ENCODE peak calls at places on chromosome 10, in six cellular contexts. P, E, S, M, O and T are unnamed samples.
A peak's percentile ranks its signal among the peaks of the same experiment; 100 is the strongest.

GRCh38 chr10:128465697-128466096 is 339.5 kb upstream of the MKI67 start:
- DNase-seq in P (no peak), E (no peak), S (no peak), M (no peak), O (no peak), T (no peak)

GRCh38 chr10:9222917-9223316 is 1168.4 kb downstream of the GATA3 start:
- DNase-seq in P (no peak), E (no peak), S (no peak), M (no peak), O (no peak), T (no peak)

GRCh38 chr10:129949411-129950335 is 14.4 kb downstream of the EBF3 start:
- DNase-seq in P (no peak), E (no peak), S (no peak), M (peak; percentile 68), O (no peak), T (no peak)

GRCh38 chr10:16030562-16030961 is 170.3 kb upstream of the MINDY3 start:
- DNase-seq in P (no peak), E (no peak), S (no peak), M (no peak), O (no peak), T (no peak)

GRCh38 chr10:6713120-6713519 is 133.0 kb upstream of the PRKCQ start:
- DNase-seq in P (no peak), E (no peak), S (no peak), M (no peak), O (no peak), T (no peak)

GRCh38 chr10:78905940-78906308 is 162.8 kb upstream of the ZMIZ1 start:
- DNase-seq in P (peak; percentile 28), E (no peak), S (no peak), M (peak; percentile 28), O (no peak), T (no peak)

GRCh38 chr10:100184426-100185219 is 1.2 kb downstream of the ERLIN1 start:
- DNase-seq in P (no peak), E (no peak), S (no peak), M (no peak), O (no peak), T (no peak)

GRCh38 chr10:99658622-99659030 is 683 bp upstream of the ENTPD7 start:
- DNase-seq in P (no peak), E (peak; percentile 3), S (no peak), M (peak; percentile 73), O (peak; percentile 60), T (peak; percentile 62)

GRCh38 chr10:17586741-17587720 is 30.1 kb downstream of the HACD1 start:
- DNase-seq in P (no peak), E (no peak), S (peak; percentile 6), M (no peak), O (no peak), T (no peak)

GRCh38 chr10:27223964-27224363 is 16.6 kb downstream of the ACBD5 start:
- DNase-seq in P (peak; percentile 15), E (peak; percentile 25), S (peak; percentile 53), M (no peak), O (peak; percentile 39), T (peak; percentile 51)

GRCh38 chr10:60777696-60778213 is 523 bp upstream of the CDK1 start:
- DNase-seq in P (no peak), E (no peak), S (no peak), M (no peak), O (no peak), T (no peak)

GRCh38 chr10:86376403-86376802 is 9.8 kb upstream of the GRID1 start:
- DNase-seq in P (no peak), E (no peak), S (no peak), M (no peak), O (no peak), T (no peak)

GRCh38 chr10:44995914-44996633 is 4.6 kb upstream of the ZNF22 start:
- DNase-seq in P (peak; percentile 36), E (no peak), S (no peak), M (no peak), O (peak; percentile 32), T (peak; percentile 66)

GRCh38 chr10:57320416-57320815 is 947.3 kb downstream of the IPMK start:
- DNase-seq in P (no peak), E (no peak), S (no peak), M (no peak), O (no peak), T (no peak)

GRCh38 chr10:115949282-115949844 is 323.6 kb downstream of the GFRA1 start:
- DNase-seq in P (no peak), E (no peak), S (no peak), M (no peak), O (no peak), T (no peak)

GRCh38 chr10:115950320-115950719 is 322.7 kb downstream of the GFRA1 start:
- DNase-seq in P (no peak), E (no peak), S (no peak), M (no peak), O (no peak), T (no peak)

GRCh38 chr10:115947104-115947503 is 325.9 kb downstream of the GFRA1 start:
- DNase-seq in P (no peak), E (no peak), S (no peak), M (no peak), O (no peak), T (no peak)

GRCh38 chr10:115945696-115946445 is 327.1 kb downstream of the GFRA1 start:
- DNase-seq in P (no peak), E (no peak), S (no peak), M (no peak), O (no peak), T (no peak)

GRCh38 chr10:115948415-115948814 is 324.6 kb downstream of the GFRA1 start:
- DNase-seq in P (no peak), E (no peak), S (no peak), M (no peak), O (no peak), T (no peak)
- TF ChIP-seq CTCF in P (no peak), E (no peak), S (no peak), M (no peak), O (no peak), T (no peak)

GRCh38 chr10:132746801-132747625 is 38.9 kb downstream of the NKX6-2 start:
- DNase-seq in P (no peak), E (no peak), S (no peak), M (no peak), O (no peak), T (no peak)
- TF ChIP-seq CTCF in P (no peak), E (no peak), S (no peak), M (no peak), O (no peak), T (no peak)

GRCh38 chr10:120505866-120506265 is 48.8 kb downstream of the PLPP4 start:
- DNase-seq in P (no peak), E (no peak), S (no peak), M (no peak), O (no peak), T (no peak)
- TF ChIP-seq CTCF in P (no peak), E (no peak), S (no peak), M (no peak), O (no peak), T (no peak)

GRCh38 chr10:43262902-43263466 is 3.9 kb downstream of the RASGEF1A start:
- DNase-seq in P (no peak), E (no peak), S (no peak), M (no peak), O (no peak), T (no peak)

GRCh38 chr10:43262043-43262901 is 4.6 kb downstream of the RASGEF1A start:
- DNase-seq in P (no peak), E (no peak), S (no peak), M (peak; percentile 54), O (no peak), T (no peak)

GRCh38 chr10:43264324-43264986 is 2.4 kb downstream of the RASGEF1A start:
- DNase-seq in P (no peak), E (no peak), S (no peak), M (peak; percentile 51), O (no peak), T (no peak)

GRCh38 chr10:43264987-43265798 is 1.7 kb downstream of the RASGEF1A start:
- DNase-seq in P (no peak), E (no peak), S (no peak), M (peak; percentile 54), O (no peak), T (no peak)

GRCh38 chr10:43263551-43264323 is 3.1 kb downstream of the RASGEF1A start:
- DNase-seq in P (peak; percentile 29), E (no peak), S (peak; percentile 28), M (no peak), O (no peak), T (no peak)
- TF ChIP-seq CTCF in P (peak; percentile 46), E (no peak), S (peak; percentile 43), M (no peak), O (no peak), T (peak; percentile 41)

GRCh38 chr10:32139223-32140073 is 83.2 kb upstream of the KIF5B start:
- DNase-seq in P (peak; percentile 86), E (no peak), S (peak; percentile 85), M (peak; percentile 94), O (peak; percentile 89), T (peak; percentile 51)
- TF ChIP-seq CTCF in P (no peak), E (no peak), S (no peak), M (no peak), O (no peak), T (no peak)

DNA sequence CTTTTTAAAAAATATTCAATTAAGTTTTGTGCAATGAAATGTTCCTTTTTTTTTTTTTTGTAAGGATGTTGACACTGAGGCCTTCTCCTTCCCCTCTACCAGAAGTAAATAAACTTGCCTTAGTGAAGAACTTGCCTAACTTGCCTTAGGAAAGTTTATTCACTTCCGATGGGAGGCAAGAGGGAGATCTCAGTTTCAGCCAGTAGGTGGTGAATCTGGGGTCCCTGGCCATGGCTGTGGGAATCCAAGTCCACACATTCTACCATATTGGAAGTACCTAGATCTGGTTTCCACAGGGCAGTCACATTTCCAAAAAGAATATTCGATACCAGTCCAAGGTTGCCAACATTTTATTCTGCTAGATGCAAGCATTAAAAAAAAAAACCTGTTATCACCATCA is 270.9 kb downstream of the CCSER2 start:
- DNase-seq in P (no peak), E (no peak), S (no peak), M (no peak), O (no peak), T (no peak)
- TF ChIP-seq CTCF in P (no peak), E (no peak), S (no peak), M (no peak), O (no peak), T (no peak)

GRCh38 chr10:110610308-110610774 is 33.8 kb upstream of the RBM20 start:
- DNase-seq in P (peak; percentile 40), E (peak; percentile 29), S (peak; percentile 61), M (no peak), O (no peak), T (peak; percentile 56)

GRCh38 chr10:110608087-110608486 is 36.0 kb upstream of the RBM20 start:
- DNase-seq in P (no peak), E (no peak), S (no peak), M (no peak), O (no peak), T (no peak)

GRCh38 chr10:110612073-110612472 is 32.1 kb upstream of the RBM20 start:
- DNase-seq in P (no peak), E (no peak), S (no peak), M (no peak), O (no peak), T (no peak)

GRCh38 chr10:110612629-110613028 is 31.5 kb upstream of the RBM20 start:
- DNase-seq in P (no peak), E (no peak), S (no peak), M (no peak), O (no peak), T (no peak)

DNA sequence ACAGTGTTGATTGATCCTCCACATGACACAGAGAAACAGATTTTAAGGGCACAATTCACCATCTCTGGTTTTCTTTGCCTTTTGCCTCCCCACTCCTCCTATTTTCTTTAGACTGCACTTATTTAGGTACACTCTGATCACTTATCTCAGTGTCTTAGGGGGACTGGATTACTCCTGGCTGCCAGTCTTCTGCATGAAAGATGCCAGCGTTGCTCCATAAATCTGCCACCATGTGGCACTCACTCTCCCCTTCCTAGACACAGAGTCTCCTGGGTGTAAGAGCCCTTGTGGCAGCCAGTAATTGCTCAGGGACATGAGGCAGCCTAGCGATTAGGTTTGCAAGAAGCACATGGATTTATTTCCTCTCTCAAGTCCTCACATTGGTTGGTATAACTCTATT is 34.5 kb upstream of the RBM20 start:
- DNase-seq in P (no peak), E (no peak), S (no peak), M (no peak), O (no peak), T (no peak)
- TF ChIP-seq CTCF in P (no peak), E (no peak), S (no peak), M (no peak), O (no peak), T (no peak)